ENCODE peak calls at places on chromosome 11, in five cellular contexts. N, E, H, I and U are unnamed samples.

GRCh38 chr11:66011239-66011784 is 496 bp upstream of the CST6 start:
- DNase-seq in N (no peak), H (peak; percentile 91), E (no peak), I (peak; percentile 83), U (peak; percentile 86)

GRCh38 chr11:86799680-86800075 is 664 bp upstream of the PRSS23 start:
- DNase-seq in H (no peak), N (no peak), I (no peak), E (no peak), U (no peak)

GRCh38 chr11:1205987-1206331 is 16.9 kb upstream of the MUC5B start:
- DNase-seq in H (no peak), E (no peak), I (peak; percentile 31), N (peak; percentile 8), U (no peak)

GRCh38 chr11:69051381-69052342 is 2.9 kb downstream of the TPCN2 start:
- DNase-seq in E (no peak), H (no peak), N (no peak), I (no peak), U (no peak)

GRCh38 chr11:14451825-14452224 is 47.8 kb downstream of the COPB1 start:
- DNase-seq in N (no peak), H (no peak), I (no peak), E (no peak), U (no peak)

GRCh38 chr11:3866206-3866605 is 10.7 kb downstream of the STIM1 start:
- DNase-seq in E (peak; percentile 74), I (peak; percentile 84), N (peak; percentile 68), H (no peak), U (peak; percentile 85)

GRCh38 chr11:120224872-120225371 is 14.1 kb downstream of the OAF start:
- DNase-seq in I (no peak), H (no peak), E (no peak), N (no peak), U (no peak)

GRCh38 chr11:113877673-113878060 is 2.3 kb upstream of the USP28 start:
- DNase-seq in I (no peak), H (no peak), E (no peak), N (no peak), U (no peak)

GRCh38 chr11:31366795-31367194 is 2.7 kb downstream of the DCDC1 start:
- DNase-seq in H (no peak), N (no peak), E (no peak), I (no peak), U (no peak)

GRCh38 chr11:7654094-7654742 is 19.1 kb downstream of the CYB5R2 start:
- DNase-seq in I (no peak), H (no peak), E (no peak), N (no peak), U (no peak)
- H3K4me3 ChIP-seq in I (no peak overlapping the region), H (no peak overlapping the region), E (no peak overlapping the region), N (no peak overlapping the region), U (no peak overlapping the region)

GRCh38 chr11:46295996-46296519 is 18.6 kb downstream of the CREB3L1 start:
- DNase-seq in N (no peak), E (no peak), H (no peak), I (no peak), U (no peak)
- H3K4me1 ChIP-seq in N (no peaks in the 10 kb centered on the region), E (no peaks in the 10 kb centered on the region), H (peaks cover 35% of the 10 kb centered on the region), I (peaks cover 34% of the 10 kb centered on the region), U (peaks cover 35% of the 10 kb centered on the region)

GRCh38 chr11:35165416-35166368 is 26.7 kb downstream of the CD44 start:
- DNase-seq in I (no peak), H (no peak), E (peak; percentile 78), N (no peak), U (no peak)
- H3K4me3 ChIP-seq in I (no peak overlapping the region), H (peak overlapping the region; percentile 29), E (no peak overlapping the region), N (no peak overlapping the region), U (no peak overlapping the region)

DNA sequence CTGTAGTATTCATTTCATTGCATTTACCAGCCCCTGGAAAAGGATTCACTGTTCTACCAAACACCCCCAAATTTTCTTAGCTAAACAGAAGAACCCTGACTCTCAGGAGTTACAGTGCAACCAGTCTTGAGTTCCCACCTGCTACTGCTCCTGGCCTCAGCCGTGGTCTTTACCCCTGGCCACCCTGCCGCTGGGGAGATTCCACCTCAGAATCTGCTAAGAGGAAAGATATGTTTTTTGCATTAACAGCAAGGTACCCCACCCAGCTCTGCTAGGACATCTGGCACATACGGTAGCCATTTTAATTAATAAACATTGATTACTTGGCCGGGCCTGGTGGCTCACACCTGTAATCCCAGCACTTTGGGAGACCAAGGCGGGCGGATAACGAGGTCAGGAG is 9.0 kb downstream of the JAML start:
- DNase-seq in E (no peak), N (no peak), I (no peak), H (no peak), U (no peak)
- H3K4me1 ChIP-seq in E (peaks cover 8% of the 10 kb centered on the region), N (peaks cover 6% of the 10 kb centered on the region), I (peaks cover 45% of the 10 kb centered on the region), H (no peaks in the 10 kb centered on the region), U (peaks cover 49% of the 10 kb centered on the region)